ENCODE peak calls at places on chromosomes 13 and 19, in ten cellular contexts. One of them, this sample, is unnamed.

GRCh38 chr13:98221234-98221633 is 44.2 kb upstream of the RNF113B start:
- DNase-seq in heart left ventricle: no peak
- DNase-seq in NCI-H82: peak; percentile 36
- DNase-seq in CD8-positive, alpha-beta memory T cell: no peak
- DNase-seq in breast epithelium: no peak
- DNase-seq in MV-4-11: no peak
- DNase-seq in CD4-positive, alpha-beta memory T cell: no peak
- DNase-seq in PC-9: no peak
- DNase-seq in naive B cell: no peak
- DNase-seq in pons: peak; percentile 20
- DNase-seq in this sample: no peak

GRCh38 chr13:51246005-51246404 is 23.8 kb downstream of the FAM124A start:
- DNase-seq in CD8-positive, alpha-beta memory T cell: no peak
- DNase-seq in MV-4-11: no peak
- DNase-seq in breast epithelium: no peak
- DNase-seq in heart left ventricle: no peak
- DNase-seq in NCI-H82: no peak
- DNase-seq in naive B cell: no peak
- DNase-seq in CD4-positive, alpha-beta memory T cell: no peak
- DNase-seq in PC-9: no peak
- DNase-seq in pons: no peak
- DNase-seq in this sample: no peak

GRCh38 chr19:7787141-7787540 is 24.1 kb downstream of the CLEC4M start:
- DNase-seq in pons: no peak
- DNase-seq in PC-9: no peak
- DNase-seq in CD8-positive, alpha-beta memory T cell: no peak
- DNase-seq in MV-4-11: no peak
- DNase-seq in heart left ventricle: no peak
- DNase-seq in NCI-H82: no peak
- DNase-seq in naive B cell: no peak
- DNase-seq in breast epithelium: no peak
- DNase-seq in CD4-positive, alpha-beta memory T cell: no peak
- DNase-seq in this sample: no peak

GRCh38 chr19:58213075-58213369 is 15.7 kb upstream of the ZNF544 start:
- DNase-seq in breast epithelium: no peak
- DNase-seq in heart left ventricle: no peak
- DNase-seq in PC-9: no peak
- DNase-seq in NCI-H82: no peak
- DNase-seq in naive B cell: no peak
- DNase-seq in pons: no peak
- DNase-seq in CD4-positive, alpha-beta memory T cell: no peak
- DNase-seq in CD8-positive, alpha-beta memory T cell: no peak
- DNase-seq in MV-4-11: no peak
- DNase-seq in this sample: no peak

GRCh38 chr13:24675806-24676570 is 4.2 kb upstream of the ATP12A start:
- DNase-seq in naive B cell: no peak
- DNase-seq in MV-4-11: no peak
- DNase-seq in PC-9: no peak
- DNase-seq in CD8-positive, alpha-beta memory T cell: no peak
- DNase-seq in NCI-H82: no peak
- DNase-seq in CD4-positive, alpha-beta memory T cell: no peak
- DNase-seq in heart left ventricle: no peak
- DNase-seq in pons: no peak
- DNase-seq in breast epithelium: no peak
- DNase-seq in this sample: no peak

GRCh38 chr19:10913716-10914340 is 14.6 kb downstream of the YIPF2 start:
- DNase-seq in CD8-positive, alpha-beta memory T cell: no peak
- DNase-seq in CD4-positive, alpha-beta memory T cell: no peak
- DNase-seq in NCI-H82: no peak
- DNase-seq in MV-4-11: no peak
- DNase-seq in PC-9: no peak
- DNase-seq in breast epithelium: no peak
- DNase-seq in naive B cell: no peak
- DNase-seq in heart left ventricle: no peak
- DNase-seq in pons: no peak
- DNase-seq in this sample: no peak

GRCh38 chr19:679418-680286 is 3.5 kb downstream of the FSTL3 start:
- DNase-seq in heart left ventricle: peak; percentile 90
- DNase-seq in pons: peak; percentile 35
- DNase-seq in CD4-positive, alpha-beta memory T cell: no peak
- DNase-seq in PC-9: no peak
- DNase-seq in breast epithelium: peak; percentile 55
- DNase-seq in MV-4-11: peak; percentile 41
- DNase-seq in CD8-positive, alpha-beta memory T cell: no peak
- DNase-seq in naive B cell: peak; percentile 56
- DNase-seq in NCI-H82: peak; percentile 37
- DNase-seq in this sample: peak; percentile 31

GRCh38 chr13:75872970-75873369 is 236.8 kb downstream of the LMO7 start:
- DNase-seq in naive B cell: no peak
- DNase-seq in PC-9: no peak
- DNase-seq in MV-4-11: peak; percentile 53
- DNase-seq in CD4-positive, alpha-beta memory T cell: no peak
- DNase-seq in breast epithelium: no peak
- DNase-seq in CD8-positive, alpha-beta memory T cell: no peak
- DNase-seq in heart left ventricle: no peak
- DNase-seq in pons: no peak
- DNase-seq in NCI-H82: no peak
- DNase-seq in this sample: no peak

GRCh38 chr19:7679017-7679720 is 1.5 kb upstream of the TRAPPC5 start:
- DNase-seq in NCI-H82: peak; percentile 87
- DNase-seq in PC-9: no peak
- DNase-seq in pons: no peak
- DNase-seq in heart left ventricle: no peak
- DNase-seq in MV-4-11: peak; percentile 85
- DNase-seq in CD4-positive, alpha-beta memory T cell: peak; percentile 73
- DNase-seq in naive B cell: peak; percentile 81
- DNase-seq in CD8-positive, alpha-beta memory T cell: peak; percentile 53
- DNase-seq in breast epithelium: no peak
- DNase-seq in this sample: peak; percentile 77

GRCh38 chr13:31242935-31243334 is 43.2 kb downstream of the B3GLCT start:
- DNase-seq in breast epithelium: no peak
- DNase-seq in PC-9: no peak
- DNase-seq in NCI-H82: no peak
- DNase-seq in pons: no peak
- DNase-seq in naive B cell: no peak
- DNase-seq in CD8-positive, alpha-beta memory T cell: no peak
- DNase-seq in MV-4-11: no peak
- DNase-seq in CD4-positive, alpha-beta memory T cell: no peak
- DNase-seq in heart left ventricle: no peak
- DNase-seq in this sample: no peak

GRCh38 chr19:5594521-5594950 is 26.8 kb upstream of the TINCR start:
- DNase-seq in pons: no peak
- DNase-seq in PC-9: no peak
- DNase-seq in CD4-positive, alpha-beta memory T cell: no peak
- DNase-seq in NCI-H82: no peak
- DNase-seq in heart left ventricle: no peak
- DNase-seq in breast epithelium: no peak
- DNase-seq in CD8-positive, alpha-beta memory T cell: no peak
- DNase-seq in naive B cell: no peak
- DNase-seq in MV-4-11: no peak
- DNase-seq in this sample: no peak

GRCh38 chr13:23466144-23467002 is 32.9 kb upstream of the SACS start:
- DNase-seq in PC-9: no peak
- DNase-seq in breast epithelium: peak; percentile 61
- DNase-seq in NCI-H82: peak; percentile 90
- DNase-seq in heart left ventricle: peak; percentile 78
- DNase-seq in naive B cell: peak; percentile 61
- DNase-seq in MV-4-11: peak; percentile 69
- DNase-seq in pons: peak; percentile 84
- DNase-seq in CD8-positive, alpha-beta memory T cell: peak; percentile 29
- DNase-seq in CD4-positive, alpha-beta memory T cell: peak; percentile 61
- DNase-seq in this sample: peak; percentile 59

GRCh38 chr13:103625194-103625593 is 559.0 kb upstream of the SLC10A2 start:
- DNase-seq in naive B cell: no peak
- DNase-seq in CD8-positive, alpha-beta memory T cell: no peak
- DNase-seq in pons: no peak
- DNase-seq in MV-4-11: no peak
- DNase-seq in CD4-positive, alpha-beta memory T cell: no peak
- DNase-seq in PC-9: no peak
- DNase-seq in breast epithelium: no peak
- DNase-seq in NCI-H82: no peak
- DNase-seq in heart left ventricle: no peak
- DNase-seq in this sample: no peak

GRCh38 chr13:113959198-113959597 is 14.7 kb downstream of the C13orf46 start:
- DNase-seq in NCI-H82: no peak
- DNase-seq in PC-9: no peak
- DNase-seq in breast epithelium: no peak
- DNase-seq in CD4-positive, alpha-beta memory T cell: no peak
- DNase-seq in pons: no peak
- DNase-seq in CD8-positive, alpha-beta memory T cell: no peak
- DNase-seq in MV-4-11: no peak
- DNase-seq in naive B cell: no peak
- DNase-seq in heart left ventricle: no peak
- DNase-seq in this sample: no peak

GRCh38 chr19:39236527-39236926 is 8.3 kb downstream of the IFNL3 start:
- DNase-seq in pons: no peak
- DNase-seq in NCI-H82: no peak
- DNase-seq in breast epithelium: no peak
- DNase-seq in heart left ventricle: no peak
- DNase-seq in MV-4-11: no peak
- DNase-seq in CD4-positive, alpha-beta memory T cell: no peak
- DNase-seq in naive B cell: no peak
- DNase-seq in CD8-positive, alpha-beta memory T cell: no peak
- DNase-seq in PC-9: no peak
- DNase-seq in this sample: peak; percentile 16

GRCh38 chr13:90416938-90417337 is 930.5 kb upstream of the MIR17HG start:
- DNase-seq in CD8-positive, alpha-beta memory T cell: no peak
- DNase-seq in NCI-H82: peak; percentile 62
- DNase-seq in pons: no peak
- DNase-seq in MV-4-11: no peak
- DNase-seq in naive B cell: no peak
- DNase-seq in heart left ventricle: no peak
- DNase-seq in breast epithelium: no peak
- DNase-seq in CD4-positive, alpha-beta memory T cell: no peak
- DNase-seq in PC-9: no peak
- DNase-seq in this sample: no peak

GRCh38 chr13:19882231-19882630 is 18.8 kb upstream of the ZMYM5 start:
- DNase-seq in pons: no peak
- DNase-seq in CD4-positive, alpha-beta memory T cell: no peak
- DNase-seq in naive B cell: no peak
- DNase-seq in CD8-positive, alpha-beta memory T cell: no peak
- DNase-seq in NCI-H82: no peak
- DNase-seq in heart left ventricle: no peak
- DNase-seq in breast epithelium: no peak
- DNase-seq in MV-4-11: no peak
- DNase-seq in PC-9: no peak
- DNase-seq in this sample: no peak

GRCh38 chr13:59409651-59410200 is 754.0 kb downstream of the DIAPH3 start:
- DNase-seq in heart left ventricle: no peak
- DNase-seq in NCI-H82: peak; percentile 88
- DNase-seq in CD4-positive, alpha-beta memory T cell: no peak
- DNase-seq in CD8-positive, alpha-beta memory T cell: no peak
- DNase-seq in pons: no peak
- DNase-seq in breast epithelium: no peak
- DNase-seq in naive B cell: no peak
- DNase-seq in MV-4-11: no peak
- DNase-seq in PC-9: no peak
- DNase-seq in this sample: no peak

GRCh38 chr13:47890146-47890814 is 110.8 kb downstream of the SUCLA2 start:
- DNase-seq in CD8-positive, alpha-beta memory T cell: no peak
- DNase-seq in breast epithelium: no peak
- DNase-seq in naive B cell: no peak
- DNase-seq in NCI-H82: no peak
- DNase-seq in pons: no peak
- DNase-seq in MV-4-11: peak; percentile 47
- DNase-seq in heart left ventricle: no peak
- DNase-seq in PC-9: no peak
- DNase-seq in CD4-positive, alpha-beta memory T cell: no peak
- DNase-seq in this sample: no peak

GRCh38 chr13:73245271-73245670 is 186.5 kb downstream of the KLF5 start:
- DNase-seq in CD8-positive, alpha-beta memory T cell: no peak
- DNase-seq in heart left ventricle: no peak
- DNase-seq in naive B cell: no peak
- DNase-seq in MV-4-11: no peak
- DNase-seq in NCI-H82: no peak
- DNase-seq in CD4-positive, alpha-beta memory T cell: no peak
- DNase-seq in PC-9: no peak
- DNase-seq in breast epithelium: no peak
- DNase-seq in pons: no peak
- DNase-seq in this sample: no peak

GRCh38 chr13:108496364-108497215 is 132.8 kb upstream of the MYO16 start:
- DNase-seq in PC-9: no peak
- DNase-seq in CD4-positive, alpha-beta memory T cell: peak; percentile 40
- DNase-seq in heart left ventricle: no peak
- DNase-seq in MV-4-11: no peak
- DNase-seq in naive B cell: no peak
- DNase-seq in NCI-H82: no peak
- DNase-seq in breast epithelium: no peak
- DNase-seq in CD8-positive, alpha-beta memory T cell: no peak
- DNase-seq in pons: no peak
- DNase-seq in this sample: peak; percentile 10

GRCh38 chr19:29255912-29256311 is 43.0 kb upstream of the UQCRFS1 start:
- DNase-seq in CD8-positive, alpha-beta memory T cell: no peak
- DNase-seq in PC-9: no peak
- DNase-seq in MV-4-11: no peak
- DNase-seq in pons: no peak
- DNase-seq in naive B cell: no peak
- DNase-seq in heart left ventricle: no peak
- DNase-seq in NCI-H82: no peak
- DNase-seq in CD4-positive, alpha-beta memory T cell: no peak
- DNase-seq in breast epithelium: no peak
- DNase-seq in this sample: no peak

GRCh38 chr13:39894586-39894985 is 239.1 kb downstream of the COG6 start:
- DNase-seq in MV-4-11: no peak
- DNase-seq in PC-9: no peak
- DNase-seq in naive B cell: no peak
- DNase-seq in pons: no peak
- DNase-seq in CD8-positive, alpha-beta memory T cell: no peak
- DNase-seq in NCI-H82: no peak
- DNase-seq in heart left ventricle: no peak
- DNase-seq in CD4-positive, alpha-beta memory T cell: no peak
- DNase-seq in breast epithelium: no peak
- DNase-seq in this sample: no peak

GRCh38 chr19:1699386-1699785 is 47.0 kb upstream of the TCF3 start:
- DNase-seq in heart left ventricle: no peak
- DNase-seq in NCI-H82: no peak
- DNase-seq in breast epithelium: no peak
- DNase-seq in CD8-positive, alpha-beta memory T cell: no peak
- DNase-seq in pons: no peak
- DNase-seq in MV-4-11: no peak
- DNase-seq in naive B cell: no peak
- DNase-seq in PC-9: no peak
- DNase-seq in CD4-positive, alpha-beta memory T cell: no peak
- DNase-seq in this sample: no peak

GRCh38 chr13:98083936-98084335 is 59.0 kb upstream of the FARP1 start:
- DNase-seq in breast epithelium: no peak
- DNase-seq in pons: no peak
- DNase-seq in MV-4-11: no peak
- DNase-seq in CD8-positive, alpha-beta memory T cell: no peak
- DNase-seq in heart left ventricle: no peak
- DNase-seq in CD4-positive, alpha-beta memory T cell: no peak
- DNase-seq in PC-9: no peak
- DNase-seq in NCI-H82: no peak
- DNase-seq in naive B cell: no peak
- DNase-seq in this sample: no peak

GRCh38 chr13:39590466-39591036 is 12.4 kb downstream of the LHFPL6 start:
- DNase-seq in MV-4-11: no peak
- DNase-seq in naive B cell: no peak
- DNase-seq in breast epithelium: no peak
- DNase-seq in CD4-positive, alpha-beta memory T cell: no peak
- DNase-seq in NCI-H82: no peak
- DNase-seq in PC-9: no peak
- DNase-seq in heart left ventricle: no peak
- DNase-seq in pons: no peak
- DNase-seq in CD8-positive, alpha-beta memory T cell: no peak
- DNase-seq in this sample: no peak

GRCh38 chr19:9850235-9850959 is 15.3 kb downstream of the PIN1 start:
- DNase-seq in heart left ventricle: no peak
- DNase-seq in breast epithelium: no peak
- DNase-seq in MV-4-11: no peak
- DNase-seq in CD4-positive, alpha-beta memory T cell: no peak
- DNase-seq in naive B cell: no peak
- DNase-seq in PC-9: no peak
- DNase-seq in pons: no peak
- DNase-seq in CD8-positive, alpha-beta memory T cell: no peak
- DNase-seq in NCI-H82: peak; percentile 96
- DNase-seq in this sample: no peak

GRCh38 chr13:62387642-62388041 is 972.0 kb upstream of the PCDH20 start:
- DNase-seq in CD8-positive, alpha-beta memory T cell: no peak
- DNase-seq in breast epithelium: no peak
- DNase-seq in CD4-positive, alpha-beta memory T cell: no peak
- DNase-seq in naive B cell: no peak
- DNase-seq in heart left ventricle: no peak
- DNase-seq in pons: peak; percentile 33
- DNase-seq in PC-9: no peak
- DNase-seq in NCI-H82: peak; percentile 35
- DNase-seq in MV-4-11: no peak
- DNase-seq in this sample: no peak

This sample was measured in activated naive CD4-positive, alpha-beta T cell treated with Interleukin-2 at 50 U/mL for 16 hours.